ENCODE peak calls at places on chromosomes 2 and 18, in five cellular contexts. F, W, X, V and E are unnamed samples.
A peak's percentile ranks its signal among the peaks of the same experiment; 100 is the strongest.

GRCh38 chr18:29892960-29893558 is 1149.5 kb downstream of the DSC3 start:
- DNase-seq in F (no peak), W (no peak), X (no peak), V (no peak), E (no peak)

GRCh38 chr2:188765522-188765921 is 208.7 kb upstream of the COL3A1 start:
- DNase-seq in F (no peak), W (no peak), X (no peak), V (peak; percentile 12), E (no peak)

GRCh38 chr2:224925066-224925821 is 117.0 kb downstream of the DOCK10 start:
- DNase-seq in F (no peak), W (no peak), X (no peak), V (no peak), E (no peak)

GRCh38 chr2:25164526-25164925 is 3.9 kb downstream of the POMC start:
- DNase-seq in F (no peak), W (no peak), X (no peak), V (no peak), E (no peak)

GRCh38 chr18:74281011-74281638 is 10.6 kb downstream of the CYB5A start:
- DNase-seq in F (no peak), W (no peak), X (no peak), V (no peak), E (no peak)

GRCh38 chr2:169091761-169092523 is 22.6 kb downstream of the DHRS9 start:
- DNase-seq in F (no peak), W (no peak), X (no peak), V (no peak), E (no peak)

GRCh38 chr2:133780099-133780996 is 212.1 kb upstream of the NCKAP5 start:
- DNase-seq in F (no peak), W (no peak), X (no peak), V (peak; percentile 73), E (peak; percentile 32)

GRCh38 chr2:239151201-239152131 is 249.4 kb downstream of the HDAC4 start:
- DNase-seq in F (no peak), W (no peak), X (peak; percentile 84), V (peak; percentile 1), E (no peak)

GRCh38 chr18:75915941-75916640 is 488.6 kb upstream of the SMIM21 start:
- DNase-seq in F (no peak), W (no peak), X (no peak), V (peak; percentile 94), E (peak; percentile 32)

GRCh38 chr18:36662000-36662399 is 166.8 kb downstream of the TPGS2 start:
- DNase-seq in F (no peak), W (no peak), X (no peak), V (no peak), E (no peak)

GRCh38 chr18:79687806-79688205 is 8.2 kb downstream of the CTDP1 start:
- DNase-seq in F (no peak), W (no peak), X (no peak), V (no peak), E (peak; percentile 4)

GRCh38 chr2:29080886-29081743 is 6.8 kb upstream of the PCARE start:
- DNase-seq in F (peak; percentile 51), W (no peak), X (no peak), V (no peak), E (no peak)

GRCh38 chr2:186503827-186504606 is 18.0 kb downstream of the ZC3H15 start:
- DNase-seq in F (no peak), W (no peak), X (no peak), V (no peak), E (peak; percentile 11)

GRCh38 chr2:73993376-73993775 is 8.7 kb downstream of the TET3 start:
- DNase-seq in F (no peak), W (no peak), X (no peak), V (no peak), E (no peak)

GRCh38 chr2:167675906-167676305 is 571.5 kb downstream of the STK39 start:
- DNase-seq in F (no peak), W (no peak), X (no peak), V (no peak), E (no peak)

GRCh38 chr2:8307779-8308178 is 374.1 kb upstream of the ID2 start:
- DNase-seq in F (peak; percentile 32), W (no peak), X (no peak), V (no peak), E (no peak)

GRCh38 chr2:200298015-200298414 is 8.5 kb upstream of the SPATS2L start:
- DNase-seq in F (no peak), W (no peak), X (no peak), V (no peak), E (no peak)

GRCh38 chr18:38077219-38077618 is 511.6 kb upstream of the CELF4 start:
- DNase-seq in F (no peak), W (no peak), X (no peak), V (peak; percentile 20), E (no peak)

GRCh38 chr2:74843371-74844298 is 9.7 kb downstream of the HK2 start:
- DNase-seq in F (no peak), W (no peak), X (no peak), V (no peak), E (peak; percentile 56)

GRCh38 chr18:30514059-30514458 is 528.5 kb downstream of the DSC3 start:
- DNase-seq in F (no peak), W (no peak), X (no peak), V (no peak), E (no peak)

GRCh38 chr2:113169002-113169530 is 4.7 kb upstream of the PSD4 start:
- DNase-seq in F (no peak), W (no peak), X (no peak), V (no peak), E (peak; percentile 49)

GRCh38 chr18:78753240-78753639 is 226.4 kb upstream of the SALL3 start:
- DNase-seq in F (peak; percentile 76), W (no peak), X (no peak), V (no peak), E (no peak)

GRCh38 chr2:168757223-168757622 is 45.2 kb upstream of the NOSTRIN start:
- DNase-seq in F (no peak), W (no peak), X (no peak), V (no peak), E (peak; percentile 8)

GRCh38 chr2:113225505-113226259 is 51.9 kb downstream of the PSD4 start:
- DNase-seq in F (no peak), W (no peak), X (no peak), V (peak; percentile 65), E (no peak)

GRCh38 chr2:176534798-176535479 is 265.7 kb downstream of the MTX2 start:
- DNase-seq in F (no peak), W (no peak), X (no peak), V (no peak), E (no peak)

GRCh38 chr2:26363323-26363722 is 16.7 kb upstream of the ADGRF3 start:
- DNase-seq in F (no peak), W (no peak), X (no peak), V (no peak), E (no peak)

GRCh38 chr2:95231723-95232122 is 24.4 kb downstream of the ZNF892 start:
- DNase-seq in F (no peak), W (peak; percentile 31), X (no peak), V (peak; percentile 74), E (peak; percentile 51)

DNA sequence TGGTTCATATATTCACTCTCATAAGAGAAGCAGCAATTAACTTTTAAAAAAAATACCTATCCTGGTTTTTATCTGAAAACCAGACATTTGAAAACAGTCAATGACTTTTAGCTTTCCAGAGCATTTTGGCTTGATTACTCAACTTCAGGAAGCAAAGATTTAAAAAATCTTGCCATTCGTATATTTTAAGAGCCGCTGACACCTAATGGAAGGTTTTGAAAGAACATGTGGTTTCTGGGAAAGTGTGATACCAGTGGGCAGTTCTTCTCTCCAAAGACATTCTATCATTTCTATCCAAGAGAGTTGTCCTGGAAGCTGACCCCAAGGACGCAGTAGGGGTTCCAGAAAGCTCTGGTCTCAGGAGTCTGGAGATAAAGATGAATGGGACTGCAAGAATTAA is 234.7 kb downstream of the TTC32 start:
- DNase-seq in F (no peak), W (no peak), X (no peak), V (no peak), E (no peak)
- TF ChIP-seq CTCF in F (peak; percentile 59), W (peak; percentile 40), X (no peak), V (no peak), E (no peak)

GRCh38 chr2:208653383-208653782 is 246.8 kb downstream of the PTH2R start:
- DNase-seq in F (no peak), W (no peak), X (no peak), V (no peak), E (no peak)

DNA sequence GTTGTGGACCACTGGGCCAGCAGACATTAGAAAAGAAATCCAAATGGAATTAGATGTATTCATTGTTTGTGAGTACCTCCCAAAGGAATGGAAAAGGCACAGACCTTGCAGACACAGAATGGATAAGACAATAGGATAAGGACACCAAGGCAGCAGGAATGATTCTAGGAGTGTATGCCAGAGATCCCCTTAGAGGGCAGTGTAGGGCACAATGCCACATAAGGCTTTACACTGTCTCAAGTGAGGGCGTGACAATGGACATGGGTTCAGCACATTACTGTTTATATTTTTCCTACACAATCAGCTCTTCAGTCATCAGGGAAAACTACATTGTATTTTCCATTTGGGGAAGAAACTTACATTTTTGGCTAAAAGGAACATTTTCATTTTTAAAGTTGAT is 250.9 kb downstream of the PTH2R start:
- DNase-seq in F (no peak), W (no peak), X (no peak), V (no peak), E (no peak)
- TF ChIP-seq CTCF in F (no peak), W (no peak), X (no peak), V (peak; percentile 2), E (no peak)

GRCh38 chr2:69061518-69061917 is 48.5 kb downstream of the ANTXR1 start:
- DNase-seq in F (no peak), W (no peak), X (no peak), V (no peak), E (no peak)
- TF ChIP-seq CTCF in F (no peak), W (no peak), X (no peak), V (no peak), E (no peak)

GRCh38 chr18:54360406-54360805 is 2.7 kb downstream of the C18orf54 start:
- DNase-seq in F (no peak), W (no peak), X (no peak), V (no peak), E (no peak)

GRCh38 chr18:54359233-54359632 is 1.5 kb downstream of the C18orf54 start:
- DNase-seq in F (no peak), W (no peak), X (no peak), V (no peak), E (no peak)

GRCh38 chr18:54357082-54357659 is 487 bp downstream of the STARD6 start:
- DNase-seq in F (no peak), W (no peak), X (no peak), V (no peak), E (no peak)

GRCh38 chr18:54358495-54358793 is 738 bp downstream of the C18orf54 start:
- DNase-seq in F (no peak), W (no peak), X (no peak), V (no peak), E (no peak)

DNA sequence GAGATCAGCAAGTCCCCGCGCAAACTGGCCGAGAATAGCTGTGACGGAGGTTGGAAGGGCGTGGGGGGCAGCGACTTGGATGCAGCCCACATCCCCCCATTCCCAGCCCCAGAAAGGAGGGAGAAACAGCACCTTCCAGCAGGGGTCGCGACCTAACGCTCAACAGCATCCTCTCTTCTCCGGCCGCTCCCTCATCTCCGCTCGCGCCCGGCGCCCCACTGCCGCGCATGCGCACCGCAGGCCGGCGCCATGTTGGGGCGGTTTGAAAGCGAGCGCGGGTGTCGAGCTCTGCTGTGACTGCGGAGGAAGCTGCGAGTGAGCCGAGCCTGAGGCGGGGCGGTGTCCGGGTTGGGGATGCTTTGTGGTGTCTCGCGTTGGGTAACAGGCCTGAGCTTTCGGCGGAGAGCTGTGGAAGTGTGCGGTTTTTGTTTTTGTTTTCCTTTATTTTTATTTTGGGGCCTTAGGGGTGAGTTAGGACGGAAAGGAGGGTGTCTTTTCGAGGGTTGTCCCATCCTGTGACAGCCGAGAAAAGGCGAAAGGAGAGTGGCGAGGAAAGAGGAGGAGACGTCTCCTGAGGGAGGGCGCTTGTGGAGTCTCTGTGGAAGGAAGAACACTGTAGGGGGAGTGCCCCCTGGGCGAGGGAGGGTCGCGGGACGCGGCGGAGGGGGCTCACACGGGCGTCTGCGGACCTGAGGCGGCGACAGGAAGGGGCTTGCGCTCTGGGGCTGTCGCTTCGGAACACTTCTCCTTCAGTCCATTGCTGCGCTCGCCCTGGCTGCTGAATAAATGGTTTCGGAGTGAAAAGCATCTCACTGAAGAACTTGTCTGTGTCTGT is at the start of the genes C18orf54 and STARD6:
- DNase-seq in F (peak; percentile 96), W (peak; percentile 52), X (peak; percentile 92), V (peak; percentile 90), E (peak; percentile 94)
- TF ChIP-seq CTCF in F (peak; percentile 36), W (peak; percentile 53), X (no peak), V (peak; percentile 31), E (peak; percentile 37)